ENCODE peak calls at places on chromosomes 1 and 21, in four cellular contexts. A, U, K and S are unnamed samples.

GRCh38 chr1:35929730-35930592 is 944 bp upstream of the AGO3 start:
- DNase-seq in A (peak), U (peak), K (peak), S (no peak)

GRCh38 chr1:197029749-197030148 is 37.3 kb downstream of the F13B start:
- DNase-seq in A (no peak), U (no peak), K (peak), S (no peak)

GRCh38 chr1:78274814-78275213 is 216.0 kb upstream of the PTGFR start:
- DNase-seq in A (no peak), U (no peak), K (no peak), S (peak)

GRCh38 chr1:2451744-2452582 is 24.1 kb upstream of the PLCH2 start:
- DNase-seq in A (no peak), U (no peak), K (peak), S (peak)

GRCh38 chr1:236686815-236687160 is 489 bp downstream of the ACTN2 start:
- DNase-seq in A (no peak), U (no peak), K (no peak), S (no peak)

GRCh38 chr1:205072881-205073280 is 11.4 kb downstream of the TMEM81 start:
- DNase-seq in A (no peak), U (no peak), K (peak), S (no peak)

GRCh38 chr1:98203461-98203860 is 282.6 kb upstream of the DPYD start:
- DNase-seq in A (no peak), U (no peak), K (peak), S (no peak)

GRCh38 chr1:29327223-29327935 is 91.1 kb downstream of the PTPRU start:
- DNase-seq in A (no peak), U (no peak), K (no peak), S (no peak)

GRCh38 chr1:42942444-42942843 is 16.2 kb downstream of the SLC2A1 start:
- DNase-seq in A (no peak), U (no peak), K (no peak), S (no peak)

GRCh38 chr1:201551877-201552731 is 13.2 kb downstream of the NAV1 start:
- DNase-seq in A (no peak), U (no peak), K (no peak), S (no peak)

GRCh38 chr1:33902486-33903209 is 38.8 kb downstream of the HMGB4 start:
- DNase-seq in A (no peak), U (no peak), K (no peak), S (no peak)

GRCh38 chr21:25970254-25970930 is 200.2 kb downstream of the APP start:
- DNase-seq in A (no peak), U (no peak), K (no peak), S (no peak)

GRCh38 chr1:93304716-93305138 is 41.0 kb upstream of the DR1 start:
- DNase-seq in A (peak), U (peak), K (peak), S (peak)

GRCh38 chr1:211699059-211699458 is 23.6 kb upstream of the NEK2 start:
- DNase-seq in A (no peak), U (no peak), K (no peak), S (no peak)